ENCODE peak calls at places on chromosome 20, in four cellular contexts. One of them, this sample, is unnamed.

GRCh38 chr20:1331101-1331500 is 2.2 kb upstream of the SDCBP2 start:
- DNase-seq in GM12878: no peak
- DNase-seq in fibroblast of the conjunctiva: no peak
- DNase-seq in upper lobe of right lung: no peak
- DNase-seq in this sample: no peak

GRCh38 chr20:40276291-40276690 is 412.7 kb downstream of the MAFB start:
- DNase-seq in GM12878: no peak
- DNase-seq in upper lobe of right lung: no peak
- DNase-seq in fibroblast of the conjunctiva: no peak
- DNase-seq in this sample: no peak

GRCh38 chr20:19073584-19074198 is 138.8 kb upstream of the SLC24A3 start:
- DNase-seq in GM12878: no peak
- DNase-seq in fibroblast of the conjunctiva: no peak
- DNase-seq in upper lobe of right lung: no peak
- DNase-seq in this sample: no peak

GRCh38 chr20:34820805-34821578 is 4.5 kb downstream of the NCOA6 start:
- DNase-seq in fibroblast of the conjunctiva: no peak
- DNase-seq in GM12878: no peak
- DNase-seq in upper lobe of right lung: no peak
- DNase-seq in this sample: no peak

GRCh38 chr20:10541668-10542411 is 106.7 kb downstream of the SLX4IP start:
- DNase-seq in upper lobe of right lung: no peak
- DNase-seq in GM12878: no peak
- DNase-seq in fibroblast of the conjunctiva: no peak
- DNase-seq in this sample: no peak

GRCh38 chr20:13875265-13875811 is 90.5 kb downstream of the NDUFAF5 start:
- DNase-seq in upper lobe of right lung: no peak
- DNase-seq in fibroblast of the conjunctiva: no peak
- DNase-seq in GM12878: no peak
- DNase-seq in this sample: no peak

GRCh38 chr20:36819662-36820061 is 46.1 kb upstream of the DSN1 start:
- DNase-seq in upper lobe of right lung: no peak
- DNase-seq in fibroblast of the conjunctiva: no peak
- DNase-seq in GM12878: no peak
- DNase-seq in this sample: no peak

GRCh38 chr20:46551508-46552280 is 1.2 kb upstream of the OCSTAMP start:
- DNase-seq in upper lobe of right lung: no peak
- DNase-seq in fibroblast of the conjunctiva: no peak
- DNase-seq in GM12878: no peak
- DNase-seq in this sample: no peak

GRCh38 chr20:4726710-4727391 is 5.1 kb downstream of the PRND start:
- DNase-seq in fibroblast of the conjunctiva: peak; percentile 26
- DNase-seq in GM12878: peak; percentile 24
- DNase-seq in upper lobe of right lung: no peak
- DNase-seq in this sample: no peak

GRCh38 chr20:8132632-8133587 is 844 bp downstream of the PLCB1 start:
- DNase-seq in fibroblast of the conjunctiva: no peak
- DNase-seq in upper lobe of right lung: peak; percentile 73
- DNase-seq in GM12878: no peak
- DNase-seq in this sample: no peak

GRCh38 chr20:59802471-59803221 is 130.8 kb downstream of the SYCP2 start:
- DNase-seq in upper lobe of right lung: no peak
- DNase-seq in GM12878: no peak
- DNase-seq in fibroblast of the conjunctiva: no peak
- DNase-seq in this sample: no peak

GRCh38 chr20:25025986-25026605 is 31.8 kb downstream of the ACSS1 start:
- DNase-seq in fibroblast of the conjunctiva: no peak
- DNase-seq in upper lobe of right lung: peak; percentile 29
- DNase-seq in GM12878: no peak
- DNase-seq in this sample: no peak

GRCh38 chr20:2651772-2652723 is at the start of gene NOP56:
- DNase-seq in GM12878: peak; percentile 45
- DNase-seq in upper lobe of right lung: peak; percentile 95
- DNase-seq in fibroblast of the conjunctiva: peak; percentile 76
- DNase-seq in this sample: peak; percentile 70

GRCh38 chr20:36205026-36205425 is 31.3 kb upstream of the AAR2 start:
- DNase-seq in GM12878: no peak
- DNase-seq in upper lobe of right lung: no peak
- DNase-seq in fibroblast of the conjunctiva: no peak
- DNase-seq in this sample: no peak

This sample was measured in GM12864.